ENCODE peak calls at places on chromosomes 11 and 22, in six cellular contexts. R is astrocyte of the cerebellum; U is naive thymus-derived CD4-positive, alpha-beta T cell; M is ovary; W is transverse colon; V is GM12864. H is an unnamed sample.

GRCh38 chr11:46491661-46492331 is 100.2 kb upstream of the CHRM4 start:
- DNase-seq in R (no peak), U (no peak), M (no peak), W (no peak), V (no peak), H (no peak)

GRCh38 chr11:123083623-123084029 is 21.7 kb upstream of the HSPA8 start:
- DNase-seq in R (peak), U (no peak), M (peak), W (peak), V (no peak), H (peak)

GRCh38 chr11:22317656-22318055 is 20.5 kb upstream of the SLC17A6 start:
- DNase-seq in R (no peak), U (no peak), M (no peak), W (no peak), V (no peak), H (no peak)

GRCh38 chr11:125081098-125081798 is 18.1 kb downstream of the SLC37A2 start:
- DNase-seq in R (no peak), U (no peak), M (no peak), W (no peak), V (no peak), H (no peak)

GRCh38 chr11:79431535-79431934 is 9.3 kb downstream of the TENM4 start:
- DNase-seq in R (no peak), U (no peak), M (no peak), W (no peak), V (no peak), H (no peak)

GRCh38 chr11:4049006-4049405 is 45.6 kb upstream of the RRM1 start:
- DNase-seq in R (no peak), U (no peak), M (no peak), W (no peak), V (no peak), H (no peak)

GRCh38 chr22:25350551-25350971 is 131.1 kb downstream of the CRYBB2 start:
- DNase-seq in R (no peak), U (no peak), M (no peak), W (no peak), V (no peak), H (no peak)

GRCh38 chr11:134030853-134031252 is 38.0 kb upstream of the JAM3 start:
- DNase-seq in R (no peak), U (no peak), M (no peak), W (no peak), V (no peak), H (no peak)

GRCh38 chr11:9887492-9887891 is 223.6 kb downstream of the SWAP70 start:
- DNase-seq in R (no peak), U (no peak), M (no peak), W (no peak), V (no peak), H (no peak)

GRCh38 chr11:133809525-133810178 is 35.7 kb downstream of the SPATA19 start:
- DNase-seq in R (no peak), U (no peak), M (no peak), W (no peak), V (no peak), H (no peak)

GRCh38 chr11:17600316-17601205 is 53.5 kb downstream of the OTOG start:
- DNase-seq in R (no peak), U (no peak), M (no peak), W (no peak), V (no peak), H (no peak)

GRCh38 chr11:120642196-120642894 is 130.8 kb downstream of the GRIK4 start:
- DNase-seq in R (no peak), U (no peak), M (no peak), W (no peak), V (no peak), H (no peak)

GRCh38 chr11:19779740-19780139 is 67.1 kb downstream of the NAV2 start:
- DNase-seq in R (no peak), U (no peak), M (no peak), W (no peak), V (no peak), H (no peak)
- H3K4me3 ChIP-seq in R (no peak), U (no peak), M (no peak), W (no peak), V (no peak), H (no peak)

GRCh38 chr11:61954106-61955030 is 4.2 kb downstream of the BEST1 start:
- DNase-seq in R (no peak), U (no peak), M (no peak), W (no peak), V (no peak), H (no peak)

GRCh38 chr11:61957028-61957770 is 7.0 kb downstream of the BEST1 start:
- DNase-seq in R (no peak), U (no peak), M (peak), W (no peak), V (no peak), H (peak)

GRCh38 chr11:61955416-61956135 is 5.4 kb downstream of the BEST1 start:
- DNase-seq in R (no peak), U (no peak), M (peak), W (peak), V (no peak), H (no peak)

GRCh38 chr11:61955031-61955415 is 4.9 kb downstream of the BEST1 start:
- DNase-seq in R (no peak), U (no peak), M (peak), W (peak), V (no peak), H (peak)

GRCh38 chr11:61956191-61957027 is 6.3 kb downstream of the BEST1 start:
- DNase-seq in R (no peak), U (no peak), M (no peak), W (no peak), V (no peak), H (peak)
- H3K4me3 ChIP-seq in R (no peak), U (peak), M (peak), W (no peak), V (no peak), H (no peak)

DNA sequence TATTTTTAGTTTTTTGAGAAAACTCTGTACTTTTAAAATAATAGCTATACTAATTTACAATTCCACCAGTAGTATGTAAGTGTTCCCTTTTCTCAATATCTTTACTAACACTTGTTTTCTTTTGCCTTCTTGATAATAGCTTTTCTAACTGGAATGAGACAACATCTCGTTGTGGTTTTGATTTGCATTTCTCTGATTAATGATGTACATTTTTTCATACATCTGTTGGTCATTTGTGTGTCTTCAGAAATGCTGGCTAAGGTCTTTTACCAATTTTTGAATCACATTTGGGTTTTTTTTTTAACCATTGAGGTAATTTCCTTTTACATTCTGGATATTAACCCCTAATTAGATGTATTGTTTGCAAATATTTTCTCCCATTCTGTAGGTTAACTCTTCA is 258.9 kb downstream of the DYNC2H1 start:
- DNase-seq in R (no peak), U (no peak), M (no peak), W (no peak), V (no peak), H (no peak)
- H3K4me3 ChIP-seq in R (no peak), U (no peak), M (no peak), W (no peak), V (no peak), H (no peak)

GRCh38 chr11:2669926-2670469 is 29.8 kb downstream of the KCNQ1OT1 start:
- DNase-seq in R (no peak), U (no peak), M (no peak), W (no peak), V (no peak), H (no peak)
- H3K4me3 ChIP-seq in R (no peak), U (no peak), M (no peak), W (no peak), V (no peak), H (no peak)

GRCh38 chr22:37479196-37479595 is 7.0 kb downstream of the MFNG start:
- DNase-seq in R (no peak), U (no peak), M (no peak), W (no peak), V (no peak), H (no peak)
- H3K4me3 ChIP-seq in R (no peak), U (no peak), M (no peak), W (no peak), V (no peak), H (no peak)

GRCh38 chr22:37317698-37318210 is 35.4 kb downstream of the CYTH4 start:
- DNase-seq in R (no peak), U (no peak), M (no peak), W (no peak), V (no peak), H (no peak)

GRCh38 chr22:37316875-37317371 is 34.6 kb downstream of the CYTH4 start:
- DNase-seq in R (peak), U (peak), M (peak), W (peak), V (peak), H (peak)

GRCh38 chr22:37314315-37315046 is 32.2 kb downstream of the CYTH4 start:
- DNase-seq in R (no peak), U (no peak), M (no peak), W (no peak), V (no peak), H (peak)

GRCh38 chr22:37318255-37319109 is 36.2 kb downstream of the CYTH4 start:
- DNase-seq in R (no peak), U (no peak), M (no peak), W (no peak), V (no peak), H (no peak)

DNA sequence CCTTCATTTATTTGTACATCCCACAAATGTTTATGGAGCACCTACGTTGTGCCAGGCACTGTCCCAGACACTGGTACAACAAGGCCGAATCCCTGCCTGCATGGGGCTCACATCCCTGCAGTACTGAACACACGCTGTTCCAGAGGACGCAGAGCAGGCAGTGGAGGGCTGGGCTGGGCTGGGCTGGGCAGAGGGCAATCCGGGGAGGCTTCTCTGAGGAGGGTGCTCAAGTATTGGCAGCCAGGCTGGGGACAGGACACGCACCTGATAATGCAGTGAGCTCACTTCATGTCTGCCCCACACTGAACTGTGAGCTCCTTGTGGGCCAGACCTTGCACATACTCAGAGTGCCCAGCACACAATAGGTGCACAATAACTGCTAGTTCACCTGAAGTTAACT is 34.1 kb downstream of the CYTH4 start:
- DNase-seq in R (no peak), U (no peak), M (no peak), W (no peak), V (no peak), H (no peak)
- H3K4me3 ChIP-seq in R (no peak), U (no peak), M (no peak), W (no peak), V (no peak), H (no peak)

GRCh38 chr11:68297812-68298658 is 14.4 kb upstream of the LRP5 start:
- DNase-seq in R (peak), U (peak), M (peak), W (peak), V (peak), H (peak)

GRCh38 chr11:68298659-68299516 is 13.5 kb upstream of the LRP5 start:
- DNase-seq in R (no peak), U (no peak), M (no peak), W (peak), V (no peak), H (no peak)

GRCh38 chr11:68297052-68297378 is 15.4 kb upstream of the LRP5 start:
- DNase-seq in R (no peak), U (no peak), M (no peak), W (no peak), V (no peak), H (no peak)

GRCh38 chr11:68296344-68297051 is 15.9 kb upstream of the LRP5 start:
- DNase-seq in R (no peak), U (no peak), M (no peak), W (peak), V (no peak), H (no peak)

DNA sequence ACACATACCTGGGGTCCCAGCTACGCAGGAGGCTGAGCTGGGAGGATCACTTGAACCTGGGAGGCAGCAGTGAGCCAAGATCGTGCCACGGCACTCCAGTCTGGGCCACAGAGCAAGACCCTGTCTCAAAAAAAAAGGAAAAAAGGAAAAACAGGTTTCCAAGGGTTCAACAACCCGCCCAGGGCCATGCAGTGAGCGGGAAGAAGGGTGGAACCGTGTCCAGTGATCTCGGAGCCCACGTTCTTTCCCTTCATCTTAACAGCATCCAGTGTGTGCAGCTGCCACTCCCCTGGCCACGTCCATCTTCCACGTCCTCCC is 14.9 kb upstream of the LRP5 start:
- DNase-seq in R (no peak), U (no peak), M (no peak), W (no peak), V (no peak), H (no peak)
- H3K4me3 ChIP-seq in R (no peak), U (no peak), M (no peak), W (no peak), V (no peak), H (no peak)

GRCh38 chr11:111936045-111936400 is 1.1 kb upstream of the DIXDC1 start:
- DNase-seq in R (no peak), U (no peak), M (no peak), W (no peak), V (no peak), H (no peak)
- H3K4me3 ChIP-seq in R (no peak), U (peak), M (peak), W (no peak), V (no peak), H (no peak)